ENCODE peak calls at places on chromosomes 1 and 21, in eight cellular contexts. S is H1, H is K562, L is HCT116, K is GM23338, M is SK-N-SH, E is HepG2, N is GM12878. Z is an unnamed sample.
A peak's percentile ranks its signal among the peaks of the same experiment; 100 is the strongest.

GRCh38 chr21:32705139-32705538 is 22.7 kb downstream of the SYNJ1 start:
- DNase-seq in S (no peak), H (no peak), L (no peak), K (peak; percentile 56), M (no peak), E (no peak), N (no peak), Z (no peak)

GRCh38 chr21:41045534-41046268 is 122.3 kb upstream of the BACE2 start:
- DNase-seq in S (peak; percentile 9), H (peak; percentile 5), L (no peak), K (peak; percentile 50), M (peak; percentile 43), E (peak; percentile 5), N (no peak), Z (no peak)

GRCh38 chr21:41764558-41765392 is 2.1 kb downstream of the RIPK4 start:
- DNase-seq in S (no peak), H (no peak), L (no peak), K (no peak), M (no peak), E (peak; percentile 82), N (no peak), Z (no peak)

GRCh38 chr1:12600880-12601633 is 17.0 kb downstream of the DHRS3 start:
- DNase-seq in S (no peak), H (peak; percentile 80), L (no peak), K (peak; percentile 81), M (peak; percentile 44), E (peak; percentile 62), N (no peak), Z (peak; percentile 56)

GRCh38 chr1:23593556-23594148 is 34.4 kb upstream of the ID3 start:
- DNase-seq in S (no peak), H (no peak), L (no peak), K (no peak), M (no peak), E (peak; percentile 40), N (no peak), Z (no peak)

GRCh38 chr1:172004671-172005070 is 163.4 kb downstream of the DNM3 start:
- DNase-seq in S (no peak), H (no peak), L (no peak), K (no peak), M (no peak), E (no peak), N (no peak), Z (no peak)

GRCh38 chr1:201024251-201024998 is 911 bp upstream of the KIF21B start:
- DNase-seq in S (no peak), H (peak; percentile 59), L (no peak), K (peak; percentile 49), M (no peak), E (peak; percentile 19), N (no peak), Z (no peak)

GRCh38 chr1:114081145-114082046 is 72.3 kb downstream of the SYT6 start:
- DNase-seq in S (no peak), H (no peak), L (no peak), K (no peak), M (no peak), E (no peak), N (no peak), Z (no peak)

GRCh38 chr1:3366181-3367051 is 88.0 kb upstream of the ARHGEF16 start:
- DNase-seq in S (no peak), H (no peak), L (no peak), K (no peak), M (no peak), E (peak; percentile 16), N (no peak), Z (no peak)

GRCh38 chr1:102919659-102920058 is 188.7 kb downstream of the COL11A1 start:
- DNase-seq in S (no peak), H (no peak), L (no peak), K (no peak), M (no peak), E (no peak), N (no peak), Z (no peak)

GRCh38 chr1:178733972-178734371 is 8.9 kb downstream of the RALGPS2 start:
- DNase-seq in S (no peak), H (no peak), L (no peak), K (peak; percentile 47), M (no peak), E (no peak), N (no peak), Z (no peak)

GRCh38 chr1:21318057-21318713 is 27.9 kb upstream of the ECE1 start:
- DNase-seq in S (no peak), H (no peak), L (no peak), K (no peak), M (no peak), E (no peak), N (no peak), Z (no peak)
- TF ChIP-seq POLR2AphosphoS5 in S (no peak), H (no peak), L (no peak), K (no peak), M (no peak), E (no peak), N (no peak), Z (no peak)

GRCh38 chr1:183096351-183096750 is 73.1 kb downstream of the LAMC1 start:
- DNase-seq in S (no peak), H (no peak), L (no peak), K (no peak), M (no peak), E (no peak), N (no peak), Z (no peak)
- H2AFZ ChIP-seq in S (no peak overlapping the region), H (no peak overlapping the region), L (no peak overlapping the region), K (no peak overlapping the region), M (no peak overlapping the region), E (no peak overlapping the region), N (no peak overlapping the region), Z (no peak overlapping the region)

GRCh38 chr1:151946366-151946764 is 37.1 kb upstream of the THEM4 start:
- DNase-seq in S (no peak), H (no peak), L (no peak), K (no peak), M (no peak), E (no peak), N (no peak), Z (no peak)

GRCh38 chr1:151944110-151944858 is 35.0 kb upstream of the THEM4 start:
- DNase-seq in S (no peak), H (peak; percentile 28), L (no peak), K (no peak), M (no peak), E (no peak), N (no peak), Z (no peak)

GRCh38 chr1:151944859-151945575 is 35.7 kb upstream of the THEM4 start:
- DNase-seq in S (no peak), H (no peak), L (no peak), K (no peak), M (no peak), E (no peak), N (no peak), Z (no peak)

GRCh38 chr1:151947140-151947539 is 37.8 kb upstream of the THEM4 start:
- DNase-seq in S (no peak), H (no peak), L (no peak), K (no peak), M (no peak), E (no peak), N (no peak), Z (peak; percentile 36)

GRCh38 chr1:151945725-151946365 is 36.5 kb upstream of the THEM4 start:
- DNase-seq in S (peak; percentile 57), H (peak; percentile 89), L (peak; percentile 93), K (peak; percentile 93), M (peak; percentile 40), E (peak; percentile 20), N (no peak), Z (peak; percentile 90)
- TF ChIP-seq POLR2AphosphoS5 in S (no peak), H (no peak), L (no peak), K (no peak), M (peak; percentile 39), E (no peak), N (no peak), Z (no peak)

GRCh38 chr1:1182491-1183220 is 9.0 kb downstream of the TTLL10 start:
- DNase-seq in S (no peak), H (no peak), L (no peak), K (peak; percentile 22), M (peak; percentile 36), E (no peak), N (no peak), Z (no peak)

GRCh38 chr1:1187938-1188337 is 14.3 kb downstream of the TTLL10 start:
- DNase-seq in S (no peak), H (no peak), L (no peak), K (no peak), M (no peak), E (no peak), N (no peak), Z (no peak)

GRCh38 chr1:1183221-1183747 is 9.6 kb downstream of the TTLL10 start:
- DNase-seq in S (no peak), H (no peak), L (no peak), K (peak; percentile 1), M (peak; percentile 37), E (no peak), N (no peak), Z (no peak)

GRCh38 chr1:1183833-1184775 is 10.4 kb downstream of the TTLL10 start:
- DNase-seq in S (no peak), H (no peak), L (no peak), K (peak; percentile 0), M (peak; percentile 17), E (no peak), N (no peak), Z (no peak)

GRCh38 chr1:1185101-1185765 is 11.6 kb downstream of the TTLL10 start:
- DNase-seq in S (no peak), H (peak; percentile 83), L (no peak), K (peak; percentile 1), M (peak; percentile 31), E (no peak), N (no peak), Z (no peak)
- H2AFZ ChIP-seq in S (no peak overlapping the region), H (peak overlapping the region; percentile 92), L (no peak overlapping the region), K (no peak overlapping the region), M (no peak overlapping the region), E (peak overlapping the region; percentile 67), N (no peak overlapping the region), Z (no peak overlapping the region)

DNA sequence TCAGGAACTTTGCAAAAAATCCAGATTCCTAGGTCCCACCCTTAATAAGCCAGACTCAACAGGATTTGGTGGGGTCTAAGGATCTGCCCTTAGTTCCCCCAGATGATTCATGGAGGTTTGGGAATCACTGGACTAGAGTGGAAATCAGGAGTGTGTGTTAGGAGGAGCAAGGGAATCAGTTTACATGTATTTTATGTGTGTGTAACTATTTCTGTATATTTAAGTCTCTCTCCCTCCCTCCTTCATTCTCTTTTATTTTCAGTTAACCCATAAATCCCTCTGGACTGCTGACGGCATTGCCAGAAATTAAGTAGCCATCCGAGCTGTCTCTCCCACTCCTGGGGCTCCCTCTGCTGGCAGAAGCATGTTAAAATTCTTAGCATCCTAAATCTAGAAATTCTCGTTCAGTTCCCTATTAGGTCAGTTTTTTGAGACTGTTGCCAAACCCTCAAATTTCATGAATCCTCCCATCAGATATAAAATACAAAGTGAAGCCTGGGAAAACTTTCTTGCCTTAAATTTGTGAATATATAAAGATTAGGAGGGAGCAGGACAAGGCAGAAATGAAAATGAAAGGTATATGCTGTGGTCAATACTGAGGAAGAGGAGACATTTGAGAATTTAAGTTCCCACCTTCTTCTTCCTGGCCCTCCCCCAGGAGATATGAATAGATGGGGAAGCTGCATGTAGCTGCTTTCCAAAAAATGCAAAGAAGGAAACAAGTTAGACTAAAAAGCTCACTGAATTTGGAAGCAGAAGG is 11.7 kb upstream of the HSD11B1 start:
- DNase-seq in S (no peak), H (peak; percentile 85), L (peak; percentile 72), K (peak; percentile 91), M (peak; percentile 61), E (peak; percentile 54), N (peak; percentile 34), Z (peak; percentile 79)
- TF ChIP-seq POLR2AphosphoS5 in S (no peak), H (no peak), L (no peak), K (no peak), M (no peak), E (no peak), N (no peak), Z (no peak)